ENCODE peak calls at places on chromosomes 11 and 22, in four cellular contexts. R, G, J and O are unnamed samples.
A peak's percentile ranks its signal among the peaks of the same experiment; 100 is the strongest.

GRCh38 chr22:37230673-37231405 is 13.2 kb downstream of the RAC2 start:
- DNase-seq in R (no peak), G (peak; percentile 69), J (no peak), O (peak; percentile 37)

GRCh38 chr11:15901790-15902189 is 454.6 kb downstream of the SOX6 start:
- DNase-seq in R (no peak), G (no peak), J (no peak), O (no peak)

GRCh38 chr22:40449676-40450035 is 79.3 kb downstream of the SGSM3 start:
- DNase-seq in R (no peak), G (no peak), J (no peak), O (no peak)

GRCh38 chr22:46083383-46084350 is 66.7 kb upstream of the PPARA start:
- DNase-seq in R (no peak), G (no peak), J (peak; percentile 16), O (no peak)

GRCh38 chr22:50059881-50060262 is 1.8 kb upstream of the TTLL8 start:
- DNase-seq in R (no peak), G (no peak), J (no peak), O (no peak)

GRCh38 chr22:29231971-29232959 is 26.6 kb downstream of the EMID1 start:
- DNase-seq in R (no peak), G (no peak), J (no peak), O (no peak)

GRCh38 chr11:23957309-23957708 is 539.5 kb upstream of the LUZP2 start:
- DNase-seq in R (no peak), G (no peak), J (no peak), O (no peak)

GRCh38 chr11:65726660-65727059 is 6.1 kb upstream of the RNASEH2C start:
- DNase-seq in R (no peak), G (no peak), J (no peak), O (no peak)

GRCh38 chr22:43000441-43001175 is 14.3 kb downstream of the PACSIN2 start:
- DNase-seq in R (no peak), G (peak; percentile 43), J (no peak), O (no peak)

GRCh38 chr22:29011200-29011867 is 50.3 kb downstream of the C22orf31 start:
- DNase-seq in R (no peak), G (no peak), J (peak; percentile 18), O (no peak)

GRCh38 chr11:94717667-94718066 is 50.5 kb upstream of the AMOTL1 start:
- DNase-seq in R (no peak), G (no peak), J (no peak), O (no peak)

GRCh38 chr11:72330131-72330727 is 86.3 kb upstream of the PHOX2A start:
- DNase-seq in R (no peak), G (no peak), J (no peak), O (no peak)

GRCh38 chr11:114076974-114077373 is 17.5 kb downstream of the ZBTB16 start:
- DNase-seq in R (no peak), G (no peak), J (no peak), O (no peak)

GRCh38 chr11:67384851-67385366 is 6.9 kb upstream of the RAD9A start:
- DNase-seq in R (no peak), G (no peak), J (no peak), O (no peak)

GRCh38 chr11:8285796-8286195 is 22.1 kb upstream of the LMO1 start:
- DNase-seq in R (no peak), G (no peak), J (no peak), O (no peak)

GRCh38 chr22:44658371-44658953 is 43.5 kb upstream of the PRR5 start:
- DNase-seq in R (no peak), G (no peak), J (peak; percentile 44), O (no peak)

GRCh38 chr11:95544095-95544795 is 245.3 kb downstream of the FAM76B start:
- DNase-seq in R (no peak), G (no peak), J (no peak), O (no peak)

GRCh38 chr11:102680945-102681344 is 24.6 kb downstream of the MMP27 start:
- DNase-seq in R (no peak), G (no peak), J (no peak), O (no peak)

GRCh38 chr22:35552186-35552842 is 11.7 kb downstream of the RASD2 start:
- DNase-seq in R (no peak), G (peak; percentile 87), J (no peak), O (peak; percentile 48)

GRCh38 chr11:65574963-65575567 is 788 bp upstream of the EHBP1L1 start:
- DNase-seq in R (no peak), G (peak; percentile 70), J (no peak), O (no peak)

DNA sequence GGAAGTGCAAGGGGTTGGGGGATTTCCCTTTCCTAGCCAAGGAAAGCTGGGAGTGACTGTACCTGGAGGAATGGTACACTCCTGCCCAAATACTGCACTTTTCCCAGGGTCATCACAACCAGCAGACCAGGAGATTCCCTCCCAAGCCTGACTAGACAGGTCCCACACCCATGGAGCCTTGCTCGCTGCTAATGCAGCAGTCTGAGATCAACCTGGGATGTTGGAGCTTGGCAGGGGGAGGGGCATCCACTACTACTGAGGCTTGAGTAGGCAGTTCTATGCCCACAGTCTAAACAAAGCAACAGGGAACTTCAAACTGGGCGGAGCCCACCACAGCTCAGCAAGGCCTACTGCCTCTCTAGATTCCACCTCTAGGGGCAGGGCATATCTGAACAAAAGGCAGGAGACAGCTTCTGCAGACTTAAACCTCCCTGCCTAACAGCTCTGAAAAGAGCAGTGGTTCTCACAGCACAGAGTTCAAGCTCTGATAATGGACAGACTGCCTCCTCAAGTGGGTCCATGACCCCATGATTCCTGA is 58.5 kb downstream of the SLC22A9 start:
- DNase-seq in R (no peak), G (no peak), J (no peak), O (no peak)
- TF ChIP-seq CTCF in R (no peak), G (no peak), J (no peak), O (no peak)

DNA sequence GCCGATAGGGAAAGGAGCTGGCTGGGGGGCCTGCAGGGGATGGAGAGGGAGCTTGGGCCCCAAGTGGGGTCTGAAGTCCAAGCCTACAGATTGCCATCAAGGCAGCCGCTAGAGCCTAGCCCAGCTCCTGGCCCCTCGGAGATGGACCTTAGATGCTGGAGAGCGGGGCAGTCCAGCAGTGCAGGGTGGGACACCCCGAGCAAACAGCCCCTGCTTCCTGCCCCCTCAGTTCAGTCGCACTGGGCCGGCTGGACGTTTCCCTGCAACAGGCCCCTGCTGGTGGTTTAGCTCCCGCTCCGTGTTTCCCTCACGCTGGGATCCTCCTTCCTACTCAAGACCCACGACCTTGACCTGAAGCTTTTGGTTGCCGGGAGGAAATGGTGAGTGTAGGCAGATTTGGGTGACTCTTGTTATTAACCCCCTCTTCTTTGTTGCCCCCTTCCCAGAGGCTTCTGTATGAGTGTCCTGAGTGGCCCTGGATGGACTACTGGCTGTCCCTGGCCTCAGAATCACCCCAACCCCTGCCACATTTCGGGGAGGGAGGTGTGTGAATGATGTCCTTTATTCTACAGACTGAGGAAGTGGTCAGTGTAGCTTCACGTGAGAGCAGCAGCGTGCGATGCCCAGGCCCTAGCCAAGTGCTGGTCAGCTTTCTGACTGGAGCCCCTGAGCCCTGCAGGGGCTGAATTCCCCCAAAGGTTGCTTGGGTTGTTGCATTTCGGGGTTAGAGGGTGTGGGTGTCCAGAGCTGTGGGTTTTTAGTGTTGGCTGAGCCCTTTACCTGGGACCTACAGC is 2.7 kb downstream of the ST3GAL4 start:
- DNase-seq in R (no peak), G (no peak), J (peak; percentile 16), O (no peak)
- TF ChIP-seq CTCF in R (no peak), G (no peak), J (no peak), O (no peak)

GRCh38 chr11:3929232-3929631 is 73.8 kb downstream of the STIM1 start:
- DNase-seq in R (no peak), G (no peak), J (no peak), O (no peak)

GRCh38 chr11:3926458-3927095 is 71.1 kb downstream of the STIM1 start:
- DNase-seq in R (no peak), G (no peak), J (no peak), O (no peak)

GRCh38 chr11:3925513-3925912 is 70.0 kb downstream of the STIM1 start:
- DNase-seq in R (no peak), G (no peak), J (no peak), O (no peak)

GRCh38 chr11:3929689-3930088 is 74.2 kb downstream of the STIM1 start:
- DNase-seq in R (no peak), G (no peak), J (no peak), O (no peak)

GRCh38 chr11:3927129-3927796 is 71.8 kb downstream of the STIM1 start:
- DNase-seq in R (no peak), G (no peak), J (no peak), O (no peak)
- TF ChIP-seq CTCF in R (no peak), G (no peak), J (no peak), O (no peak)

GRCh38 chr22:20549232-20549841 is 41.9 kb downstream of the MED15 start:
- DNase-seq in R (no peak), G (no peak), J (no peak), O (no peak)
- TF ChIP-seq CTCF in R (no peak), G (no peak), J (no peak), O (no peak)

DNA sequence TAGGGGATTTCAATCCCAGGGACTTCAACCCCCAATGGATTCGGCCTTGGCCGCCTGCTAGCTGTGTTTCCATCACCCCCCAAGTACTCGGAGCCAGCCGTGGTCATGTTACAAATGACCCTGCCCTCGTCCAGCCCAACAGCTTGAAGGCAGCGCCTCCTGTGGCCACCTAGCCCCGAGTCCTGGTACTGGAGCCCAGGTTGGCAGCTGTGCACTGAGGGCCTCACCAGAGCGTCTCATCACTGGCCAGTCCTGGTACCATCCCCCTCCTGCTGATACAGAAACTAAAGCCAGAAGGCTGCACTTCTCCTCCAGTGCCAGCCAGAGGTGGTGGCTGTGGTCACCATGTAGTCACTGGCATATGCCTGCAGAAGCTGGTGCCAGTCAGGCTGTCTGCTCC is 44.9 kb upstream of the FADD start:
- DNase-seq in R (no peak), G (no peak), J (no peak), O (no peak)
- TF ChIP-seq CTCF in R (no peak), G (peak; percentile 38), J (peak; percentile 49), O (no peak)

GRCh38 chr11:20672575-20672974 is 3.2 kb downstream of the NELL1 start:
- DNase-seq in R (no peak), G (no peak), J (no peak), O (no peak)
- TF ChIP-seq CTCF in R (no peak), G (peak; percentile 45), J (peak; percentile 38), O (no peak)

GRCh38 chr22:22520020-22520656 is at the start of gene ZNF280A:
- DNase-seq in R (no peak), G (no peak), J (no peak), O (no peak)
- TF ChIP-seq CTCF in R (no peak), G (no peak), J (no peak), O (no peak)